ENCODE peak calls at places on chromosomes 2 and 18, in five cellular contexts. A, F, K, P and M are unnamed samples.
A peak's percentile ranks its signal among the peaks of the same experiment; 100 is the strongest.

GRCh38 chr2:199464614-199465352 is 7.0 kb upstream of the SATB2 start:
- DNase-seq in A (no peak), F (no peak), K (no peak), P (no peak), M (no peak)

GRCh38 chr2:101120124-101120996 is 30.8 kb downstream of the TBC1D8 start:
- DNase-seq in A (peak; percentile 57), F (peak; percentile 41), K (peak; percentile 85), P (no peak), M (no peak)

GRCh38 chr2:65611488-65611887 is 179.1 kb upstream of the SPRED2 start:
- DNase-seq in A (no peak), F (no peak), K (no peak), P (no peak), M (no peak)

GRCh38 chr2:32832821-32833220 is 113.9 kb upstream of the LTBP1 start:
- DNase-seq in A (no peak), F (peak; percentile 48), K (no peak), P (no peak), M (no peak)

GRCh38 chr2:198203306-198203705 is 398.9 kb downstream of the PLCL1 start:
- DNase-seq in A (no peak), F (no peak), K (no peak), P (no peak), M (no peak)

GRCh38 chr18:31321719-31322118 is 3.8 kb downstream of the DSG1 start:
- DNase-seq in A (no peak), F (no peak), K (no peak), P (no peak), M (no peak)

GRCh38 chr18:62521588-62521987 is 1.2 kb upstream of the ZCCHC2 start:
- DNase-seq in A (no peak), F (no peak), K (no peak), P (no peak), M (no peak)

GRCh38 chr2:238290079-238290478 is 1.7 kb upstream of the PER2 start:
- DNase-seq in A (peak; percentile 93), F (peak; percentile 26), K (no peak), P (no peak), M (no peak)

GRCh38 chr2:121075641-121076500 is 209.1 kb downstream of the TFCP2L1 start:
- DNase-seq in A (no peak), F (no peak), K (no peak), P (no peak), M (no peak)

GRCh38 chr2:239164281-239164871 is 236.4 kb downstream of the HDAC4 start:
- DNase-seq in A (no peak), F (no peak), K (no peak), P (no peak), M (no peak)

GRCh38 chr18:26470011-26470637 is 78.2 kb downstream of the KCTD1 start:
- DNase-seq in A (no peak), F (no peak), K (no peak), P (no peak), M (no peak)

GRCh38 chr2:144364988-144365738 is 154.8 kb downstream of the ZEB2 start:
- DNase-seq in A (no peak), F (no peak), K (no peak), P (no peak), M (no peak)

GRCh38 chr2:42256502-42256901 is 87.3 kb downstream of the EML4 start:
- DNase-seq in A (no peak), F (no peak), K (no peak), P (no peak), M (no peak)

GRCh38 chr2:29218071-29218470 is 102.9 kb downstream of the CLIP4 start:
- DNase-seq in A (no peak), F (no peak), K (no peak), P (no peak), M (no peak)

GRCh38 chr2:61887684-61888303 is 662 bp downstream of the CCT4 start:
- DNase-seq in A (peak; percentile 21), F (peak; percentile 49), K (no peak), P (no peak), M (no peak)

GRCh38 chr2:170739048-170739447 is 23.9 kb downstream of the SP5 start:
- DNase-seq in A (peak; percentile 85), F (peak; percentile 89), K (no peak), P (no peak), M (no peak)

GRCh38 chr2:37869756-37870155 is 55.3 kb upstream of the RMDN2 start:
- DNase-seq in A (no peak), F (peak; percentile 79), K (no peak), P (no peak), M (no peak)

GRCh38 chr18:31402026-31402373 is 25.4 kb downstream of the DSG4 start:
- DNase-seq in A (no peak), F (no peak), K (no peak), P (no peak), M (no peak)

GRCh38 chr2:27960237-27960912 is 69.8 kb downstream of the BABAM2 start:
- DNase-seq in A (peak; percentile 4), F (peak; percentile 95), K (no peak), P (no peak), M (no peak)

GRCh38 chr2:238133499-238134392 is 4.7 kb upstream of the KLHL30 start:
- DNase-seq in A (no peak), F (no peak), K (no peak), P (no peak), M (no peak)

GRCh38 chr2:218401834-218402370 is 2.2 kb downstream of the CTDSP1 start:
- DNase-seq in A (no peak), F (no peak), K (no peak), P (no peak), M (no peak)

GRCh38 chr2:38301340-38301968 is 75.6 kb downstream of the ATL2 start:
- DNase-seq in A (no peak), F (no peak), K (no peak), P (no peak), M (no peak)

GRCh38 chr2:27711804-27712203 is 48.1 kb downstream of the SLC4A1AP start:
- DNase-seq in A (no peak), F (no peak), K (no peak), P (no peak), M (no peak)

GRCh38 chr2:233807215-233807865 is 29.2 kb downstream of the MROH2A start:
- DNase-seq in A (no peak), F (no peak), K (no peak), P (no peak), M (no peak)

GRCh38 chr2:85248741-85249524 is 78.9 kb downstream of the TGOLN2 start:
- DNase-seq in A (peak; percentile 70), F (peak; percentile 97), K (no peak), P (no peak), M (no peak)